ENCODE peak calls at places on chromosome X, in six cellular contexts. O, G, S, I, L and C are unnamed samples.

GRCh38 chrX:13647709-13648212 is 5.2 kb upstream of the TCEANC start:
- DNase-seq in O (no peak), G (peak; percentile 41), S (peak; percentile 38), I (no peak), L (no peak), C (no peak)

GRCh38 chrX:110346681-110347080 is 12.0 kb upstream of the RTL9 start:
- DNase-seq in O (no peak), G (no peak), S (no peak), I (no peak), L (no peak), C (no peak)

GRCh38 chrX:24506082-24506481 is 41.0 kb downstream of the PDK3 start:
- DNase-seq in O (no peak), G (peak; percentile 4), S (no peak), I (peak; percentile 2), L (no peak), C (no peak)

GRCh38 chrX:103552236-103552635 is 32.9 kb upstream of the RAB40A start:
- DNase-seq in O (no peak), G (no peak), S (no peak), I (no peak), L (no peak), C (no peak)

GRCh38 chrX:71997320-71997719 is 86.7 kb downstream of the NHSL2 start:
- DNase-seq in O (no peak), G (no peak), S (no peak), I (no peak), L (no peak), C (no peak)

GRCh38 chrX:146355440-146355839 is 454.1 kb upstream of the CXorf51B start:
- DNase-seq in O (no peak), G (no peak), S (no peak), I (no peak), L (no peak), C (no peak)

GRCh38 chrX:156004256-156004655 is 6.8 kb downstream of the IL9R start:
- DNase-seq in O (no peak), G (no peak), S (no peak), I (no peak), L (no peak), C (no peak)

GRCh38 chrX:23937100-23937499 is 29.3 kb downstream of the CXorf58 start:
- DNase-seq in O (no peak), G (no peak), S (no peak), I (no peak), L (no peak), C (no peak)

GRCh38 chrX:11367609-11368430 is 74.6 kb downstream of the AMELX start:
- DNase-seq in O (no peak), G (no peak), S (no peak), I (no peak), L (no peak), C (no peak)

GRCh38 chrX:136227074-136227473 is 24.1 kb downstream of the MAP7D3 start:
- DNase-seq in O (no peak), G (no peak), S (no peak), I (no peak), L (no peak), C (no peak)

GRCh38 chrX:16023790-16024734 is 99.3 kb upstream of the GRPR start:
- DNase-seq in O (no peak), G (no peak), S (no peak), I (no peak), L (peak; percentile 22), C (no peak)

GRCh38 chrX:149314031-149314430 is 191.1 kb downstream of the IDS start:
- DNase-seq in O (no peak), G (no peak), S (no peak), I (no peak), L (no peak), C (no peak)